ENCODE peak calls at places on chromosomes 6 and 20, in five cellular contexts. One of them, this sample, is unnamed.

GRCh38 chr6:75934643-75935472 is 137.6 kb downstream of the IMPG1 start:
- DNase-seq in IMR-90: peak
- DNase-seq in K562: peak
- DNase-seq in A549: peak
- DNase-seq in GM12878: peak
- DNase-seq in this sample: peak

GRCh38 chr6:82616386-82617028 is 252.9 kb downstream of the TPBG start:
- DNase-seq in K562: no peak
- DNase-seq in A549: no peak
- DNase-seq in IMR-90: peak
- DNase-seq in GM12878: no peak
- DNase-seq in this sample: no peak

GRCh38 chr6:43821101-43821886 is 51.3 kb downstream of the VEGFA start:
- DNase-seq in GM12878: no peak
- DNase-seq in A549: no peak
- DNase-seq in IMR-90: no peak
- DNase-seq in K562: no peak
- DNase-seq in this sample: no peak

GRCh38 chr6:68559716-68560115 is 75.4 kb upstream of the ADGRB3 start:
- DNase-seq in K562: peak
- DNase-seq in GM12878: no peak
- DNase-seq in A549: no peak
- DNase-seq in IMR-90: no peak
- DNase-seq in this sample: peak

GRCh38 chr6:52574709-52575489 is 2.0 kb downstream of the TRAM2 start:
- DNase-seq in K562: peak
- DNase-seq in A549: no peak
- DNase-seq in GM12878: peak
- DNase-seq in IMR-90: no peak
- DNase-seq in this sample: no peak

GRCh38 chr6:69796081-69796626 is 656 bp downstream of the LMBRD1 start:
- DNase-seq in IMR-90: peak
- DNase-seq in GM12878: no peak
- DNase-seq in A549: peak
- DNase-seq in K562: peak
- DNase-seq in this sample: peak

GRCh38 chr6:100846276-100846675 is 34.9 kb downstream of the ASCC3 start:
- DNase-seq in A549: no peak
- DNase-seq in GM12878: no peak
- DNase-seq in K562: no peak
- DNase-seq in IMR-90: no peak
- DNase-seq in this sample: no peak

GRCh38 chr6:395432-396125 is 4.0 kb downstream of the IRF4 start:
- DNase-seq in IMR-90: no peak
- DNase-seq in K562: no peak
- DNase-seq in A549: no peak
- DNase-seq in GM12878: no peak
- DNase-seq in this sample: no peak

GRCh38 chr20:54168961-54169862 is 4.6 kb downstream of the CYP24A1 start:
- DNase-seq in IMR-90: no peak
- DNase-seq in A549: no peak
- DNase-seq in GM12878: no peak
- DNase-seq in K562: no peak
- DNase-seq in this sample: no peak

GRCh38 chr6:82691997-82692396 is 328.4 kb downstream of the TPBG start:
- DNase-seq in IMR-90: no peak
- DNase-seq in GM12878: no peak
- DNase-seq in K562: no peak
- DNase-seq in A549: no peak
- DNase-seq in this sample: no peak

GRCh38 chr20:53847118-53847842 is 223.1 kb downstream of the BCAS1 start:
- DNase-seq in A549: no peak
- DNase-seq in IMR-90: no peak
- DNase-seq in GM12878: no peak
- DNase-seq in K562: no peak
- DNase-seq in this sample: no peak

GRCh38 chr20:4488407-4489339 is 233.0 kb upstream of the PRND start:
- DNase-seq in IMR-90: peak
- DNase-seq in GM12878: no peak
- DNase-seq in A549: no peak
- DNase-seq in K562: no peak
- DNase-seq in this sample: no peak

GRCh38 chr20:4493386-4493785 is 228.3 kb upstream of the PRND start:
- DNase-seq in GM12878: no peak
- DNase-seq in IMR-90: no peak
- DNase-seq in K562: no peak
- DNase-seq in A549: no peak
- DNase-seq in this sample: no peak

GRCh38 chr20:4491643-4492042 is 230.1 kb upstream of the PRND start:
- DNase-seq in A549: no peak
- DNase-seq in K562: no peak
- DNase-seq in GM12878: no peak
- DNase-seq in IMR-90: no peak
- DNase-seq in this sample: no peak

GRCh38 chr20:4490045-4490444 is 231.7 kb upstream of the PRND start:
- DNase-seq in GM12878: no peak
- DNase-seq in A549: no peak
- DNase-seq in K562: no peak
- DNase-seq in IMR-90: no peak
- DNase-seq in this sample: no peak

GRCh38 chr20:4490595-4491280 is 231.0 kb upstream of the PRND start:
- DNase-seq in IMR-90: peak
- DNase-seq in K562: no peak
- DNase-seq in GM12878: no peak
- DNase-seq in A549: no peak
- DNase-seq in this sample: no peak
- TF ChIP-seq BHLHE40 in IMR-90: no peak
- TF ChIP-seq BHLHE40 in K562: no peak
- TF ChIP-seq BHLHE40 in GM12878: no peak
- TF ChIP-seq BHLHE40 in A549: no peak
- TF ChIP-seq BHLHE40 in this sample: no peak

DNA sequence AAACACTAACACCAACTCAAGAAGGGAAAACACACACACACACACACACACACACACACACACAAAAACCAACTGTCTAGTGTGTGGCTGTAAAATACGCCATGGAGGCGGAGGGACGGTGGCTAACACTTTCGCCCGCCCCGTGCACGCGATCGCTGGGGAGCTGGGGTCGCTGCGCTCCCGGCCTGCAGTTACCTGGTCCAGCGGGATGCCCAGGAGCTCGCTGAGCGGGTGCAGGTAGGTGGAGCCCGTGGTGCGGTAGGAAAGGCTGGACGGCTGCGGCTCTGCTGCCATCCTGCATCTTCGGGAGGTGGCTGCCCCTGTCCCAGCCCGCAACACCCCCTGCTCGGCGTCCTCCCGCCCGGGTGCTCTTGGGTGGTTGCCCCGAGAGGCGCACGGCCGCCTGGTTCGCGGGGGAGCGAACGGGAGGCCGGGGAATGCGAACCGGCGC is 303 bp downstream of the MBOAT1 start:
- DNase-seq in K562: peak
- DNase-seq in IMR-90: no peak
- DNase-seq in GM12878: no peak
- DNase-seq in A549: peak
- DNase-seq in this sample: no peak
- TF ChIP-seq BHLHE40 in K562: peak
- TF ChIP-seq BHLHE40 in IMR-90: peak
- TF ChIP-seq BHLHE40 in GM12878: peak
- TF ChIP-seq BHLHE40 in A549: no peak
- TF ChIP-seq BHLHE40 in this sample: no peak

GRCh38 chr6:15473741-15474161 is 189.1 kb downstream of the DTNBP1 start:
- DNase-seq in A549: no peak
- DNase-seq in K562: no peak
- DNase-seq in IMR-90: peak
- DNase-seq in GM12878: no peak
- DNase-seq in this sample: no peak

GRCh38 chr6:15475261-15475660 is 187.6 kb downstream of the DTNBP1 start:
- DNase-seq in A549: no peak
- DNase-seq in K562: no peak
- DNase-seq in IMR-90: no peak
- DNase-seq in GM12878: no peak
- DNase-seq in this sample: no peak

GRCh38 chr6:15472626-15473025 is 190.2 kb downstream of the DTNBP1 start:
- DNase-seq in K562: no peak
- DNase-seq in A549: no peak
- DNase-seq in IMR-90: no peak
- DNase-seq in GM12878: no peak
- DNase-seq in this sample: no peak

GRCh38 chr6:15473174-15473573 is 189.7 kb downstream of the DTNBP1 start:
- DNase-seq in A549: no peak
- DNase-seq in K562: no peak
- DNase-seq in IMR-90: no peak
- DNase-seq in GM12878: no peak
- DNase-seq in this sample: no peak

DNA sequence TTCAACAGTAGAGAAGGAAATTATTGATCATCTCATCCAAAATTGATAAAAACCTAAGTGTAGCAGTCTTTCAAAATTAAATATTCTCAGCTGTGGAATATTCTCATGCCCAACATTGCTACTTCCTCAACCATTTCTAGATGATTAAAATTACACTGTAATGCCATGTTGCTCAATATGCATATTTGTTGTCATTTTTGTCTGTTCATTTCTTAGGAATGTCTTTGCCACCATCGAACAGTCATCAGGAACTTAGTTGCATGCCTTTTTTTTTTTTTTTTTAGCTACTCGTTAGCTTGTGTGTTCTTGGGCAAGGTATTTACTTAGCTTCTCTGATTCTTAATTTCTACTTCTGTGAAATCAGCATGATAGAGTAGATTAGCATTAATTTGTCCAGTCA is 188.6 kb downstream of the DTNBP1 start:
- DNase-seq in IMR-90: peak
- DNase-seq in A549: no peak
- DNase-seq in GM12878: no peak
- DNase-seq in K562: no peak
- DNase-seq in this sample: no peak
- TF ChIP-seq BHLHE40 in IMR-90: no peak
- TF ChIP-seq BHLHE40 in A549: no peak
- TF ChIP-seq BHLHE40 in GM12878: no peak
- TF ChIP-seq BHLHE40 in K562: no peak
- TF ChIP-seq BHLHE40 in this sample: no peak

DNA sequence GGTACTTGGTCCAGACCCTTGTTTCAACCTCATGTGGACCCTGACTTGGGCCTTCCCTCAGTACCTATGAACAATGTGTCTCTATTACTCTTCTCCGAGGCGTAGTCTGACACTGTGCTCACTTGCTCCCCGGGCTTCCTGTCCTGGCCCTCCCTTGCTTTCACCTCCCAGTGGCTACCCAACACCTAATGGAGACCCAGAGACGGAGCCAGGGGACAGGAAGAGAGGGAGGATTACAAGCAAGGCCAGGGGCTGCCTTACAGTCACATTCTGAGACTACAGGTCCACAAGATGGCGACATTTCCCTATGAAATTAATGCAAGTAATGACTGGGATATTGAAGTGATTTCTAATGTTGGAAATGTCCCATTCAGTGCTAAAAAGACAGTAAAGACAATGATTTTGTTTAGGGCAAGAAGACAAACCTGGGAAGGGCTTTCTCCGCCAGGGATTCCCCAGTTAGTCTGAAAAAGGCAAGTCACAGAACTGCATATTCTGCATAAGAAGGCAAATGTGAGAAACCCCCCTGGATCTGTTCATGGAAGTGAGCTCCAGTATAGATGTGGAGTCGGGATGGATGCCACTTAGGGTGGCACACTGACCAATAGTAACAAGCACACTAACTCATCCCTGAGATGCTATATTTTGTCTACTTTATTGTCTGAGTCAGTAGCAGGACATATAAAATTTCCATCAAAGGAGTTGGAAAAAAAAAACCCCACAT is 44.0 kb upstream of the ZBTB24 start:
- DNase-seq in K562: peak
- DNase-seq in IMR-90: peak
- DNase-seq in A549: peak
- DNase-seq in GM12878: peak
- DNase-seq in this sample: peak
- TF ChIP-seq BHLHE40 in K562: no peak
- TF ChIP-seq BHLHE40 in IMR-90: no peak
- TF ChIP-seq BHLHE40 in A549: no peak
- TF ChIP-seq BHLHE40 in GM12878: no peak
- TF ChIP-seq BHLHE40 in this sample: no peak

GRCh38 chr6:54921891-54922290 is 75.3 kb downstream of the FAM83B start:
- DNase-seq in A549: no peak
- DNase-seq in GM12878: no peak
- DNase-seq in K562: no peak
- DNase-seq in IMR-90: no peak
- DNase-seq in this sample: no peak

GRCh38 chr6:54916858-54917257 is 70.3 kb downstream of the FAM83B start:
- DNase-seq in GM12878: no peak
- DNase-seq in IMR-90: peak
- DNase-seq in K562: no peak
- DNase-seq in A549: peak
- DNase-seq in this sample: no peak

GRCh38 chr6:54920628-54921027 is 74.1 kb downstream of the FAM83B start:
- DNase-seq in K562: no peak
- DNase-seq in A549: no peak
- DNase-seq in GM12878: no peak
- DNase-seq in IMR-90: peak
- DNase-seq in this sample: no peak
- TF ChIP-seq BHLHE40 in K562: no peak
- TF ChIP-seq BHLHE40 in A549: no peak
- TF ChIP-seq BHLHE40 in GM12878: no peak
- TF ChIP-seq BHLHE40 in IMR-90: no peak
- TF ChIP-seq BHLHE40 in this sample: no peak

GRCh38 chr6:79510707-79511106 is 26.5 kb downstream of the LCA5 start:
- DNase-seq in K562: no peak
- DNase-seq in A549: no peak
- DNase-seq in IMR-90: no peak
- DNase-seq in GM12878: no peak
- DNase-seq in this sample: no peak

GRCh38 chr6:79515436-79515835 is 21.8 kb downstream of the LCA5 start:
- DNase-seq in K562: no peak
- DNase-seq in IMR-90: no peak
- DNase-seq in GM12878: no peak
- DNase-seq in A549: no peak
- DNase-seq in this sample: no peak

GRCh38 chr6:79518850-79519249 is 18.4 kb downstream of the LCA5 start:
- DNase-seq in GM12878: no peak
- DNase-seq in A549: no peak
- DNase-seq in IMR-90: no peak
- DNase-seq in K562: no peak
- DNase-seq in this sample: no peak

GRCh38 chr6:79512014-79512413 is 25.2 kb downstream of the LCA5 start:
- DNase-seq in A549: no peak
- DNase-seq in IMR-90: no peak
- DNase-seq in K562: no peak
- DNase-seq in GM12878: no peak
- DNase-seq in this sample: no peak

GRCh38 chr6:79513111-79513510 is 24.1 kb downstream of the LCA5 start:
- DNase-seq in A549: no peak
- DNase-seq in IMR-90: no peak
- DNase-seq in K562: no peak
- DNase-seq in GM12878: no peak
- DNase-seq in this sample: no peak
- TF ChIP-seq BHLHE40 in A549: no peak
- TF ChIP-seq BHLHE40 in IMR-90: no peak
- TF ChIP-seq BHLHE40 in K562: no peak
- TF ChIP-seq BHLHE40 in GM12878: no peak
- TF ChIP-seq BHLHE40 in this sample: no peak